ENCODE peak calls at places on chromosomes 12 and 14, in five cellular contexts. M is WTC11, X is SK-N-SH, I is A549, P is IMR-90. L is an unnamed sample.
A peak's percentile ranks its signal among the peaks of the same experiment; 100 is the strongest.

GRCh38 chr14:102363182-102363952 is 626 bp downstream of the TECPR2 start:
- DNase-seq in P (peak; percentile 50), I (peak; percentile 16), M (peak; percentile 31), X (no peak), L (peak; percentile 27)

GRCh38 chr14:59585891-59586554 is 9.4 kb upstream of the CCDC175 start:
- DNase-seq in M (no peak), P (peak; percentile 40), X (no peak), I (no peak), L (no peak)

GRCh38 chr14:53599221-53599945 is 357.2 kb downstream of the BMP4 start:
- DNase-seq in I (no peak), M (no peak), P (peak; percentile 12), X (no peak), L (no peak)

GRCh38 chr12:109883429-109883828 is 3.1 kb upstream of the GLTP start:
- DNase-seq in I (peak; percentile 58), X (peak; percentile 4), P (no peak), M (no peak), L (no peak)

GRCh38 chr14:46051801-46052200 is 599.8 kb downstream of the RPL10L start:
- DNase-seq in X (no peak), M (no peak), I (no peak), P (peak; percentile 10), L (no peak)

GRCh38 chr14:70473825-70474224 is 21.9 kb downstream of the ADAM21 start:
- DNase-seq in I (no peak), X (no peak), M (no peak), P (no peak), L (no peak)

GRCh38 chr12:67173258-67173657 is 95.9 kb upstream of the CAND1 start:
- DNase-seq in I (no peak), M (no peak), P (no peak), X (no peak), L (no peak)

GRCh38 chr14:106442857-106443256 is 916.5 kb downstream of the TMEM121 start:
- DNase-seq in I (no peak), P (no peak), M (no peak), X (no peak), L (peak; percentile 12)

GRCh38 chr12:127052491-127053232 is 1214.3 kb upstream of the TMEM132C start:
- DNase-seq in I (peak; percentile 33), X (no peak), M (no peak), P (peak; percentile 20), L (no peak)

GRCh38 chr12:128817115-128818015 is 6.4 kb downstream of the SLC15A4 start:
- DNase-seq in M (no peak), X (peak; percentile 46), I (no peak), P (peak; percentile 55), L (peak; percentile 17)

GRCh38 chr12:47396902-47397663 is 308.7 kb downstream of the RPAP3 start:
- DNase-seq in M (no peak), X (no peak), I (peak; percentile 46), P (no peak), L (no peak)

GRCh38 chr12:39116877-39117276 is 211.5 kb upstream of the CPNE8 start:
- DNase-seq in I (no peak), X (no peak), M (no peak), P (no peak), L (no peak)

GRCh38 chr14:68951800-68952540 is 27.1 kb downstream of the ACTN1 start:
- DNase-seq in M (no peak), I (no peak), P (no peak), X (peak; percentile 66), L (no peak)

GRCh38 chr12:110183386-110183785 is 59.2 kb downstream of the IFT81 start:
- DNase-seq in I (no peak), M (no peak), P (no peak), X (no peak), L (no peak)

GRCh38 chr14:55136868-55137785 is 8.1 kb downstream of the LGALS3 start:
- DNase-seq in M (no peak), X (peak; percentile 39), I (no peak), P (peak; percentile 88), L (peak; percentile 22)

DNA sequence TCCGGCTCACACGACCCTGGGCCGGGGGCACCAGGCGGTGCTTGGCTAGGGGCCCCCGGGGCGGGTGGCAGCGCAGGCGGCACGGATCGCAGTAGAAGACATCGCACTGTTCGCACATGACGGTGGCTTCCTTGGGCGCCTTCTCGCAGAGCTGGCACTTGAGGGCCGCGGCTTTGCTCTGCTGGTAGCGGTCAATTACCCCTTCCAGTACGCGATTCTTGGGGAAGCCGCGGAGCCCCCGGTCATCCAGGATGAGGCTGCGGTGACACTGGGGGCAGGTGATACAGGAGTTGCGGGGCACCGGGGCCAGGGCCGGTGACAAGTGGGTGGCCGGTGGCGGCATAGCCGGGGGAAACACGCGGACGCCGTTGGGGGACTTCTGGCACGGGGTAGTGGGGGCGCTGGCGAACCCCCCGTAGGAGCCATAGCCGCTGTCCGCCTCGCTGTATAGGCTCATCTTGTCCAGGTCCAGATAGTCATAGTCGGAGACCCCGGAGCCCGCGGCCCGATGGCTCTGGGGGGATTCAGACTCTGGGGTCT is 553 bp downstream of the TRIM9 start:
- DNase-seq in M (peak; percentile 49), I (peak; percentile 46), P (no peak), X (peak; percentile 53), L (no peak)
- TF ChIP-seq USF2 in M (no peak), I (no peak), P (no peak), X (no peak), L (no peak)

DNA sequence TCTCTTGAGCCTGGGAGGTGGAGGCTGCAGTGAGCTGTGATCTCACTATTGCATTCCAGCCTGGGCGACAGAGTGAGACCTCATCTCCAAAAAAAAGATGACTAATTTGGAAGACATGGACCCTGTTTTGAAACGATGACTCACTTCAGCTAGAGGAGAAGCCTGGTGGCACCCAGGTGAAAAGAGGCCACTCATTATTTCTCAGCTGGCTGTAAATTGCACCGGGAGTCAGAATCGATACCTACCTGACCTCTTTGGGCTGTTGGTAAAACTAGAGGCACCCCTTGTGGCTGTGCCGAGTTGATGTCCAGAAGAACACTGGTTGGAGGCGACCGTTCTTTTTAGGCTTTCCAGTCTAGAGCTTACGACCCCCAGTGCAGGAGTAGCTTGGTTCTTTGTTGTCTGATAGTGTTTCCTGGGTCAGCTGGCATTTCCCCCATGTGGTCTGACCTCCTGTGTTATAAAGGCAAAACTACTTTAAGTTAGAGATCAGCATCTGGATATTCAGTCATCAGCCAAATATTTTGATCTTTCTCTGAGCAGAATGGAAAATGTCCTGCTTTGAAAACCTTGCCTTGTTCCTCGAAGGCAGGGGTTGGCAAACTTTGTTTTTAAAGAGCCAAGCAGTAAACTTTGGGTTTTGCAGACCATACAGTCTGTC is 93.2 kb downstream of the CHST11 start:
- DNase-seq in P (peak; percentile 29), M (no peak), I (no peak), X (no peak), L (no peak)
- TF ChIP-seq USF2 in P (no peak), M (no peak), I (no peak), X (no peak), L (no peak)

GRCh38 chr12:72366255-72366654 is 94.1 kb downstream of the TRHDE start:
- DNase-seq in X (no peak), I (no peak), P (no peak), M (no peak), L (no peak)

GRCh38 chr12:72369560-72369959 is 97.4 kb downstream of the TRHDE start:
- DNase-seq in M (no peak), I (no peak), P (peak; percentile 62), X (no peak), L (no peak)

GRCh38 chr12:72368298-72368697 is 96.1 kb downstream of the TRHDE start:
- DNase-seq in M (no peak), X (no peak), P (peak; percentile 16), I (no peak), L (no peak)

GRCh38 chr12:72365151-72365550 is 93.0 kb downstream of the TRHDE start:
- DNase-seq in P (peak; percentile 54), M (no peak), I (no peak), X (no peak), L (no peak)

DNA sequence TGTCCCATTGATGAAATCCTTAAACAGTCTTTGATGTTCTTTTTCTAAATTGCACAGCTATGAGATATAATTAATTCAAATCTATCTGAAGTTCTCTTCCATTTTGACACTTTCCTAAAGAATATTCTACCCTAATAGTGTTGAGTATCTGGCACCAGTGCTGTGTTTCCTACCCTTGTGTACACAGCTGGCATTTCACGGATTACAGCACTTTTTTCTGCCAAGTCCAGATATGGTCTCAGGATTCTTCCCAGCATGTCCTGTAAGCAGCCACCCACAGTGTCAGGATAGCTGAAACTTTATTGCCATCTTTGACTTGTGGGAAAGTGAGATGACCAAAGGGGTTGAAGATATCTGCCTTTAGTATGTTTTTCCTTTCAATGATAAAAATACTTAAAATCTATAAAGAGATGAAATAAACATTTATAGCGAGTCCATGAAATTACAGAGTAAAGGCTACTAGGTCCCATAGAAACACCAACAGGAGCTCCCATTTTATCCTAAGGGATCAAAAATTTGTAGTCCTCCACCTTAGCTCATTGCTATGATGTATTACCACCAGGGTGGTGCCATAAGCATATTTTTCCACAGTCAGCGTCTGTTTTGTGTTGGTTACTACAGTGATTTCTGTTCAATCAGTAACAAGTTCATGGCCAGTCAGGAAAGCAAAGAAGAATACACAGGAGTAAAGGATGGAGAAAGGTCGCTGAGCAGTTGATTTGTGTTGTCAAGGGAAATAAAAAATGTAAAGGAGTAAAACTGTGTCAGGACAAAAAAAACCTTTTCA is 96.7 kb downstream of the TRHDE start:
- DNase-seq in X (no peak), M (no peak), I (no peak), P (peak; percentile 20), L (no peak)
- TF ChIP-seq USF2 in X (no peak), M (no peak), I (no peak), P (no peak), L (no peak)

DNA sequence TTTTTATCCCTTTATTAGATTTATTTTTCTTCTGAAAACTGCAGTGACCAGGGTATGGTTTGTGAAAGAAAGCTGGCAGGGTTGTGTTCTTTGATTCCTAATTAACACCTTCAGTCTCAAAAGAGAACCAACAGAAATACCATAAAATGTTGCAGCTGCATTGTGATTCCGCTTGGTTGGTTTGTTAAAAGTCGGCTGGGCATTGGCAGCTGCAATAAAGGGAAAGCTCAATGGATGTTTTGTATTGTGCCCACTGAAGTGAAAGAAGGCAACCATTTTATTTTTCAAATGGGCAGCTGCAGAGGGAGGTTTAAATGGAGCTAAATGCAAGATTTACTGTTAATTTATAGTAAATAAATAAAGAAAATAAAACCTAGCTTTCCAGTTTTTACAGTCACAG is 16.7 kb downstream of the LGR5 start:
- DNase-seq in P (no peak), M (no peak), I (no peak), X (no peak), L (no peak)
- TF ChIP-seq USF2 in P (no peak), M (no peak), I (no peak), X (no peak), L (no peak)

DNA sequence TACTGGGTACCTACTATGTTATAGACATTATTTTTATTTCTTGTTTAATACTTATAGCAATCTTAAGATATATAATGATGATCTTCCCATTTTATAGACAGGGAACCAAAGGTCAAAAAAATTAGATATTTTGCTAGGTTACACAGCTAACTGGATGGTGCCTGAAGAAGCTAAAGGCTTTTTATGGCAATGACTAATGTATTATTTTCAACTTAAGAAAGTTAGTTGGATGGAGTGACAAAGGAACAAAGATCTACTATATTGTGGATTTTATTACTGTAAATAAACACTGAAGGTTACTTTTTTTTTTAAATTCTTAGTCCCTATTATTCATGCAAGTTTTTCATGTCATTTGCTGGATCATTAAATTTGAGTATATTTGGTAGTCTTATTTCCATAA is 227.9 kb downstream of the GPHN start:
- DNase-seq in M (no peak), X (no peak), I (no peak), P (no peak), L (no peak)
- TF ChIP-seq USF2 in M (no peak), X (no peak), I (no peak), P (no peak), L (no peak)

L was measured in K562.